ENCODE peak calls at places on chromosomes 6 and 20, in four cellular contexts. One of them, this sample, is unnamed.

GRCh38 chr6:31576897-31577341 is 1.6 kb downstream of the TNF start:
- DNase-seq in NAMALWA: no peak
- DNase-seq in activated T-helper 1 cell treated with Interleukin-2 at 50 U/mL for 16 hours: no peak
- DNase-seq in astrocyte of the hippocampus: no peak
- DNase-seq in this sample: peak

GRCh38 chr6:85033547-85033946 is 269.1 kb upstream of the TBX18 start:
- DNase-seq in NAMALWA: no peak
- DNase-seq in activated T-helper 1 cell treated with Interleukin-2 at 50 U/mL for 16 hours: no peak
- DNase-seq in astrocyte of the hippocampus: no peak
- DNase-seq in this sample: no peak

GRCh38 chr6:5423251-5423650 is 161.9 kb downstream of the FARS2 start:
- DNase-seq in astrocyte of the hippocampus: no peak
- DNase-seq in NAMALWA: no peak
- DNase-seq in activated T-helper 1 cell treated with Interleukin-2 at 50 U/mL for 16 hours: no peak
- DNase-seq in this sample: no peak

GRCh38 chr20:10447028-10447427 is 11.9 kb downstream of the SLX4IP start:
- DNase-seq in astrocyte of the hippocampus: peak
- DNase-seq in activated T-helper 1 cell treated with Interleukin-2 at 50 U/mL for 16 hours: peak
- DNase-seq in NAMALWA: peak
- DNase-seq in this sample: peak

GRCh38 chr6:73579851-73580246 is 59.0 kb upstream of the EEF1A1 start:
- DNase-seq in astrocyte of the hippocampus: peak
- DNase-seq in activated T-helper 1 cell treated with Interleukin-2 at 50 U/mL for 16 hours: no peak
- DNase-seq in NAMALWA: no peak
- DNase-seq in this sample: no peak

GRCh38 chr20:19277381-19277780 is 64.9 kb downstream of the SLC24A3 start:
- DNase-seq in activated T-helper 1 cell treated with Interleukin-2 at 50 U/mL for 16 hours: no peak
- DNase-seq in astrocyte of the hippocampus: no peak
- DNase-seq in NAMALWA: no peak
- DNase-seq in this sample: no peak

GRCh38 chr6:112701201-112701600 is 354.1 kb downstream of the RFPL4B start:
- DNase-seq in activated T-helper 1 cell treated with Interleukin-2 at 50 U/mL for 16 hours: no peak
- DNase-seq in astrocyte of the hippocampus: peak
- DNase-seq in NAMALWA: no peak
- DNase-seq in this sample: no peak

GRCh38 chr6:89985744-89986493 is 91.7 kb downstream of the GJA10 start:
- DNase-seq in astrocyte of the hippocampus: peak
- DNase-seq in activated T-helper 1 cell treated with Interleukin-2 at 50 U/mL for 16 hours: no peak
- DNase-seq in NAMALWA: no peak
- DNase-seq in this sample: no peak

GRCh38 chr20:3786126-3786484 is 435 bp downstream of the CENPB start:
- DNase-seq in NAMALWA: no peak
- DNase-seq in activated T-helper 1 cell treated with Interleukin-2 at 50 U/mL for 16 hours: no peak
- DNase-seq in astrocyte of the hippocampus: peak
- DNase-seq in this sample: no peak

GRCh38 chr20:50478162-50479036 is 31.8 kb upstream of the PTPN1 start:
- DNase-seq in activated T-helper 1 cell treated with Interleukin-2 at 50 U/mL for 16 hours: peak
- DNase-seq in astrocyte of the hippocampus: peak
- DNase-seq in NAMALWA: peak
- DNase-seq in this sample: peak

GRCh38 chr6:153956807-153957206 is 82.2 kb upstream of the OPRM1 start:
- DNase-seq in NAMALWA: no peak
- DNase-seq in activated T-helper 1 cell treated with Interleukin-2 at 50 U/mL for 16 hours: no peak
- DNase-seq in astrocyte of the hippocampus: no peak
- DNase-seq in this sample: no peak

GRCh38 chr6:139666284-139666683 is 291.8 kb upstream of the CITED2 start:
- DNase-seq in NAMALWA: no peak
- DNase-seq in astrocyte of the hippocampus: no peak
- DNase-seq in activated T-helper 1 cell treated with Interleukin-2 at 50 U/mL for 16 hours: no peak
- DNase-seq in this sample: no peak

GRCh38 chr6:169252805-169253189 is 849 bp downstream of the THBS2 start:
- DNase-seq in astrocyte of the hippocampus: peak
- DNase-seq in activated T-helper 1 cell treated with Interleukin-2 at 50 U/mL for 16 hours: no peak
- DNase-seq in NAMALWA: no peak
- DNase-seq in this sample: no peak

GRCh38 chr20:8117636-8118413 is 14.2 kb upstream of the PLCB1 start:
- DNase-seq in NAMALWA: no peak
- DNase-seq in astrocyte of the hippocampus: no peak
- DNase-seq in activated T-helper 1 cell treated with Interleukin-2 at 50 U/mL for 16 hours: no peak
- DNase-seq in this sample: no peak

GRCh38 chr6:160919713-160920112 is 71.9 kb upstream of the MAP3K4 start:
- DNase-seq in astrocyte of the hippocampus: peak
- DNase-seq in activated T-helper 1 cell treated with Interleukin-2 at 50 U/mL for 16 hours: no peak
- DNase-seq in NAMALWA: peak
- DNase-seq in this sample: peak

GRCh38 chr6:53359843-53360834 is 11.4 kb upstream of the ELOVL5 start:
- DNase-seq in astrocyte of the hippocampus: peak
- DNase-seq in activated T-helper 1 cell treated with Interleukin-2 at 50 U/mL for 16 hours: no peak
- DNase-seq in NAMALWA: peak
- DNase-seq in this sample: no peak

GRCh38 chr20:64077094-64077493 is 2.2 kb downstream of the RGS19 start:
- DNase-seq in activated T-helper 1 cell treated with Interleukin-2 at 50 U/mL for 16 hours: peak
- DNase-seq in astrocyte of the hippocampus: no peak
- DNase-seq in NAMALWA: peak
- DNase-seq in this sample: peak

GRCh38 chr20:38665094-38665493 is 59.2 kb upstream of the SLC32A1 start:
- DNase-seq in activated T-helper 1 cell treated with Interleukin-2 at 50 U/mL for 16 hours: no peak
- DNase-seq in astrocyte of the hippocampus: no peak
- DNase-seq in NAMALWA: no peak
- DNase-seq in this sample: no peak

GRCh38 chr6:1635305-1636010 is 25.7 kb downstream of the FOXC1 start:
- DNase-seq in astrocyte of the hippocampus: no peak
- DNase-seq in activated T-helper 1 cell treated with Interleukin-2 at 50 U/mL for 16 hours: no peak
- DNase-seq in NAMALWA: no peak
- DNase-seq in this sample: no peak

GRCh38 chr20:32482251-32483220 is 102.6 kb downstream of the NOL4L start:
- DNase-seq in astrocyte of the hippocampus: peak
- DNase-seq in activated T-helper 1 cell treated with Interleukin-2 at 50 U/mL for 16 hours: no peak
- DNase-seq in NAMALWA: peak
- DNase-seq in this sample: no peak

GRCh38 chr20:25533920-25534700 is 51.2 kb downstream of the NINL start:
- DNase-seq in activated T-helper 1 cell treated with Interleukin-2 at 50 U/mL for 16 hours: no peak
- DNase-seq in astrocyte of the hippocampus: no peak
- DNase-seq in NAMALWA: no peak
- DNase-seq in this sample: no peak

GRCh38 chr20:34420146-34420545 is 57.1 kb downstream of the ITCH start:
- DNase-seq in activated T-helper 1 cell treated with Interleukin-2 at 50 U/mL for 16 hours: no peak
- DNase-seq in astrocyte of the hippocampus: no peak
- DNase-seq in NAMALWA: no peak
- DNase-seq in this sample: no peak

GRCh38 chr6:101344885-101345284 is 48.6 kb upstream of the GRIK2 start:
- DNase-seq in astrocyte of the hippocampus: no peak
- DNase-seq in activated T-helper 1 cell treated with Interleukin-2 at 50 U/mL for 16 hours: no peak
- DNase-seq in NAMALWA: no peak
- DNase-seq in this sample: no peak

GRCh38 chr20:36591854-36592641 is 13.5 kb upstream of the RAB5IF start:
- DNase-seq in astrocyte of the hippocampus: peak
- DNase-seq in NAMALWA: no peak
- DNase-seq in activated T-helper 1 cell treated with Interleukin-2 at 50 U/mL for 16 hours: peak
- DNase-seq in this sample: no peak

GRCh38 chr6:169452117-169452868 is 198.6 kb upstream of the THBS2 start:
- DNase-seq in astrocyte of the hippocampus: peak
- DNase-seq in NAMALWA: no peak
- DNase-seq in activated T-helper 1 cell treated with Interleukin-2 at 50 U/mL for 16 hours: no peak
- DNase-seq in this sample: no peak

GRCh38 chr6:132816665-132817064 is 2.3 kb downstream of the RPS12 start:
- DNase-seq in activated T-helper 1 cell treated with Interleukin-2 at 50 U/mL for 16 hours: no peak
- DNase-seq in astrocyte of the hippocampus: no peak
- DNase-seq in NAMALWA: peak
- DNase-seq in this sample: no peak

GRCh38 chr6:33430991-33431879 is 11.4 kb downstream of the SYNGAP1 start:
- DNase-seq in astrocyte of the hippocampus: peak
- DNase-seq in activated T-helper 1 cell treated with Interleukin-2 at 50 U/mL for 16 hours: peak
- DNase-seq in NAMALWA: peak
- DNase-seq in this sample: peak

GRCh38 chr6:19911223-19911622 is 74.1 kb downstream of the ID4 start:
- DNase-seq in astrocyte of the hippocampus: no peak
- DNase-seq in activated T-helper 1 cell treated with Interleukin-2 at 50 U/mL for 16 hours: no peak
- DNase-seq in NAMALWA: no peak
- DNase-seq in this sample: no peak

GRCh38 chr20:23272176-23273029 is 78.2 kb upstream of the NXT1 start:
- DNase-seq in astrocyte of the hippocampus: no peak
- DNase-seq in activated T-helper 1 cell treated with Interleukin-2 at 50 U/mL for 16 hours: no peak
- DNase-seq in NAMALWA: no peak
- DNase-seq in this sample: no peak

GRCh38 chr20:20946122-20946759 is 159.9 kb downstream of the LINC00237 start:
- DNase-seq in astrocyte of the hippocampus: peak
- DNase-seq in activated T-helper 1 cell treated with Interleukin-2 at 50 U/mL for 16 hours: no peak
- DNase-seq in NAMALWA: no peak
- DNase-seq in this sample: no peak

GRCh38 chr6:123467437-123467836 is 169.3 kb downstream of the TRDN start:
- DNase-seq in NAMALWA: no peak
- DNase-seq in activated T-helper 1 cell treated with Interleukin-2 at 50 U/mL for 16 hours: no peak
- DNase-seq in astrocyte of the hippocampus: peak
- DNase-seq in this sample: no peak

GRCh38 chr20:8918145-8918544 is 150.7 kb upstream of the PLCB4 start:
- DNase-seq in NAMALWA: no peak
- DNase-seq in astrocyte of the hippocampus: no peak
- DNase-seq in activated T-helper 1 cell treated with Interleukin-2 at 50 U/mL for 16 hours: no peak
- DNase-seq in this sample: no peak

GRCh38 chr6:168116975-168117899 is 38.2 kb upstream of the FRMD1 start:
- DNase-seq in activated T-helper 1 cell treated with Interleukin-2 at 50 U/mL for 16 hours: no peak
- DNase-seq in NAMALWA: no peak
- DNase-seq in astrocyte of the hippocampus: no peak
- DNase-seq in this sample: no peak

GRCh38 chr6:158018851-158019361 is 37.2 kb downstream of the SYNJ2 start:
- DNase-seq in activated T-helper 1 cell treated with Interleukin-2 at 50 U/mL for 16 hours: no peak
- DNase-seq in NAMALWA: no peak
- DNase-seq in astrocyte of the hippocampus: peak
- DNase-seq in this sample: no peak

GRCh38 chr6:158122048-158122447 is 46.0 kb downstream of the SERAC1 start:
- DNase-seq in NAMALWA: no peak
- DNase-seq in astrocyte of the hippocampus: no peak
- DNase-seq in activated T-helper 1 cell treated with Interleukin-2 at 50 U/mL for 16 hours: no peak
- DNase-seq in this sample: no peak

GRCh38 chr6:21468487-21468886 is 125.1 kb upstream of the SOX4 start:
- DNase-seq in activated T-helper 1 cell treated with Interleukin-2 at 50 U/mL for 16 hours: no peak
- DNase-seq in NAMALWA: no peak
- DNase-seq in astrocyte of the hippocampus: no peak
- DNase-seq in this sample: no peak

GRCh38 chr6:19836799-19837510 is at the start of gene ID4:
- DNase-seq in activated T-helper 1 cell treated with Interleukin-2 at 50 U/mL for 16 hours: no peak
- DNase-seq in astrocyte of the hippocampus: peak
- DNase-seq in NAMALWA: no peak
- DNase-seq in this sample: no peak

GRCh38 chr6:16633465-16633864 is 127.8 kb downstream of the ATXN1 start:
- DNase-seq in NAMALWA: no peak
- DNase-seq in activated T-helper 1 cell treated with Interleukin-2 at 50 U/mL for 16 hours: no peak
- DNase-seq in astrocyte of the hippocampus: no peak
- DNase-seq in this sample: no peak

This sample was measured in Karpas-422.